ENCODE peak calls at places on chromosomes 16 and 17, in seven cellular contexts. One of them, this sample, is unnamed.

GRCh38 chr17:177155-177554 is 4.3 kb downstream of the DOC2B start:
- DNase-seq in HCT116: no peak
- DNase-seq in endothelial cell of umbilical vein: no peak
- DNase-seq in spleen: no peak
- DNase-seq in heart left ventricle: no peak
- DNase-seq in ovary: no peak
- DNase-seq in A549: no peak
- DNase-seq in this sample: no peak

GRCh38 chr16:83932955-83933673 is 19.9 kb upstream of the OSGIN1 start:
- DNase-seq in A549: no peak
- DNase-seq in endothelial cell of umbilical vein: no peak
- DNase-seq in spleen: no peak
- DNase-seq in ovary: no peak
- DNase-seq in HCT116: no peak
- DNase-seq in heart left ventricle: no peak
- DNase-seq in this sample: no peak

GRCh38 chr17:13851889-13852288 is 217.4 kb upstream of the COX10 start:
- DNase-seq in A549: no peak
- DNase-seq in heart left ventricle: no peak
- DNase-seq in spleen: no peak
- DNase-seq in HCT116: no peak
- DNase-seq in ovary: no peak
- DNase-seq in endothelial cell of umbilical vein: no peak
- DNase-seq in this sample: no peak

GRCh38 chr16:88632587-88632930 is 5.8 kb upstream of the IL17C start:
- DNase-seq in endothelial cell of umbilical vein: no peak
- DNase-seq in heart left ventricle: no peak
- DNase-seq in spleen: no peak
- DNase-seq in HCT116: no peak
- DNase-seq in A549: no peak
- DNase-seq in ovary: no peak
- DNase-seq in this sample: no peak

GRCh38 chr17:71338396-71338795 is 782.4 kb upstream of the SOX9 start:
- DNase-seq in heart left ventricle: no peak
- DNase-seq in ovary: no peak
- DNase-seq in endothelial cell of umbilical vein: no peak
- DNase-seq in spleen: no peak
- DNase-seq in A549: peak; percentile 20
- DNase-seq in HCT116: no peak
- DNase-seq in this sample: no peak

GRCh38 chr16:20901441-20902112 is 1.0 kb downstream of the LYRM1 start:
- DNase-seq in ovary: peak; percentile 67
- DNase-seq in spleen: peak; percentile 87
- DNase-seq in endothelial cell of umbilical vein: peak; percentile 72
- DNase-seq in HCT116: no peak
- DNase-seq in heart left ventricle: peak; percentile 52
- DNase-seq in A549: peak; percentile 57
- DNase-seq in this sample: peak; percentile 91

GRCh38 chr16:56932588-56933265 is 785 bp downstream of the HERPUD1 start:
- DNase-seq in ovary: peak; percentile 82
- DNase-seq in endothelial cell of umbilical vein: peak; percentile 89
- DNase-seq in A549: peak; percentile 81
- DNase-seq in HCT116: peak; percentile 38
- DNase-seq in heart left ventricle: peak; percentile 83
- DNase-seq in spleen: peak; percentile 94
- DNase-seq in this sample: peak; percentile 89

GRCh38 chr16:4646773-4647660 is 22.4 kb downstream of the MGRN1 start:
- DNase-seq in HCT116: no peak
- DNase-seq in endothelial cell of umbilical vein: no peak
- DNase-seq in ovary: no peak
- DNase-seq in heart left ventricle: no peak
- DNase-seq in A549: no peak
- DNase-seq in spleen: no peak
- DNase-seq in this sample: no peak

GRCh38 chr17:74870512-74870911 is 2.3 kb downstream of the FDXR start:
- DNase-seq in endothelial cell of umbilical vein: no peak
- DNase-seq in A549: no peak
- DNase-seq in spleen: no peak
- DNase-seq in heart left ventricle: no peak
- DNase-seq in HCT116: no peak
- DNase-seq in ovary: peak; percentile 97
- DNase-seq in this sample: no peak

GRCh38 chr17:9115446-9116265 is 94.3 kb downstream of the NTN1 start:
- DNase-seq in endothelial cell of umbilical vein: peak; percentile 4
- DNase-seq in spleen: no peak
- DNase-seq in heart left ventricle: peak; percentile 68
- DNase-seq in A549: peak; percentile 78
- DNase-seq in ovary: peak; percentile 53
- DNase-seq in HCT116: no peak
- DNase-seq in this sample: peak; percentile 61

GRCh38 chr16:14110728-14111251 is 39.7 kb downstream of the MRTFB start:
- DNase-seq in A549: no peak
- DNase-seq in HCT116: no peak
- DNase-seq in spleen: no peak
- DNase-seq in endothelial cell of umbilical vein: no peak
- DNase-seq in ovary: no peak
- DNase-seq in heart left ventricle: no peak
- DNase-seq in this sample: no peak

GRCh38 chr16:53305743-53306142 is 128.5 kb upstream of the RBL2 start:
- DNase-seq in A549: no peak
- DNase-seq in spleen: no peak
- DNase-seq in ovary: no peak
- DNase-seq in HCT116: no peak
- DNase-seq in heart left ventricle: no peak
- DNase-seq in endothelial cell of umbilical vein: no peak
- DNase-seq in this sample: no peak

GRCh38 chr17:78535285-78536197 is 41.7 kb downstream of the DNAH17 start:
- DNase-seq in HCT116: no peak
- DNase-seq in A549: peak; percentile 76
- DNase-seq in heart left ventricle: no peak
- DNase-seq in ovary: no peak
- DNase-seq in endothelial cell of umbilical vein: no peak
- DNase-seq in spleen: peak; percentile 25
- DNase-seq in this sample: no peak

GRCh38 chr16:1932050-1933028 is 10.7 kb downstream of the MSRB1 start:
- DNase-seq in HCT116: no peak
- DNase-seq in endothelial cell of umbilical vein: no peak
- DNase-seq in A549: peak; percentile 80
- DNase-seq in ovary: no peak
- DNase-seq in heart left ventricle: no peak
- DNase-seq in spleen: no peak
- DNase-seq in this sample: no peak

GRCh38 chr17:60393840-60394529 is 2.1 kb upstream of the USP32 start:
- DNase-seq in HCT116: no peak
- DNase-seq in ovary: no peak
- DNase-seq in heart left ventricle: no peak
- DNase-seq in A549: no peak
- DNase-seq in spleen: no peak
- DNase-seq in endothelial cell of umbilical vein: no peak
- DNase-seq in this sample: no peak

GRCh38 chr16:4465977-4466779 is 8.2 kb downstream of the NMRAL1 start:
- DNase-seq in A549: no peak
- DNase-seq in endothelial cell of umbilical vein: no peak
- DNase-seq in spleen: peak; percentile 90
- DNase-seq in heart left ventricle: peak; percentile 78
- DNase-seq in ovary: no peak
- DNase-seq in HCT116: no peak
- DNase-seq in this sample: no peak

GRCh38 chr17:50381260-50381815 is 8.3 kb downstream of the EME1 start:
- DNase-seq in ovary: no peak
- DNase-seq in A549: no peak
- DNase-seq in HCT116: no peak
- DNase-seq in spleen: peak; percentile 25
- DNase-seq in endothelial cell of umbilical vein: no peak
- DNase-seq in heart left ventricle: no peak
- DNase-seq in this sample: no peak

GRCh38 chr17:50379733-50380132 is 6.7 kb downstream of the EME1 start:
- DNase-seq in HCT116: no peak
- DNase-seq in A549: no peak
- DNase-seq in heart left ventricle: no peak
- DNase-seq in spleen: no peak
- DNase-seq in endothelial cell of umbilical vein: no peak
- DNase-seq in ovary: no peak
- DNase-seq in this sample: no peak

GRCh38 chr17:50382931-50383330 is 9.9 kb downstream of the EME1 start:
- DNase-seq in A549: no peak
- DNase-seq in spleen: peak; percentile 42
- DNase-seq in HCT116: no peak
- DNase-seq in ovary: no peak
- DNase-seq in heart left ventricle: no peak
- DNase-seq in endothelial cell of umbilical vein: no peak
- DNase-seq in this sample: no peak

GRCh38 chr17:50381920-50382319 is 8.9 kb downstream of the EME1 start:
- DNase-seq in spleen: no peak
- DNase-seq in ovary: no peak
- DNase-seq in HCT116: no peak
- DNase-seq in heart left ventricle: no peak
- DNase-seq in endothelial cell of umbilical vein: no peak
- DNase-seq in A549: no peak
- DNase-seq in this sample: no peak

DNA sequence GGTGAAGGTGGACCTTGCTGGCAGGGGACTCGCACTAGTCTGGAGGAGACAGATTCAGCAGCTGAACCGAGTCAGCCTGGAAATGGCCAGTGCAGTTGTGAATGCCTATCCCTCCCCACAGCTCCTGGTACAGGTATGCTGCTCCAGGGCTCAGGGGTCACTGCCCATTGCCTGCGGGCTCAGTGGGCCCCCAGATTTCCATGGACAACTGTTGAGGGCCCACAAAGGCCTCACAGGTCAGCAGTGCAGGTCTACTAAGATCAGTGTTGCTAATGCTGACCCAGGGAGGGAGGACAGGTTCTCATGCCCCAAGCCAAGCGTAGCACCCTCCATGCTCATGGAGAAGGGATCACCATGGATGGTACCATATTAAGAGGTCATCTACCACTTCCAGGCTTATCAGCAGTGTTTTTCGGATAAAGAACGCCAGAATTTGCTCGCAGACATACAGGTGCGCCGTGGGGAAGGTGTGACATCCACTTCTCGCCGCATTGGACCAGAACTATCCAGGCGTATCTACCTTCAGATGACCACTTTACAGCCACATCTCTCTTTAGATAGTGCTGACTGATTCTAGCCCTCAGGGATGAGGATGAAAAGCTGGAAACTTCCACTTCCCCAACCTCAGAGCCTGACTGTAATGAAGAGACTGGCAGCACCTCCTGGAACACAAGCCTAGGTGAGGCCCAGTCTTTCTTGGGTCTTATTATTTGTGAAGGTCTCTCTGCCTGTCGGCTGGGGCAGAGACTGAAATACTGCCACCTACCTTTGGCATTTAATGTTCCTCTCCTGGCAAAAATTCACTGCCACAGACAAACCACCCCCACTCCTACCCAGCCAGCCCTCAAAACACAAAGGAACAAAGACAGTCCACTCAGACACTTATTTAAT is 7.6 kb downstream of the EME1 start:
- DNase-seq in ovary: no peak
- DNase-seq in A549: no peak
- DNase-seq in endothelial cell of umbilical vein: no peak
- DNase-seq in spleen: peak; percentile 54
- DNase-seq in HCT116: no peak
- DNase-seq in heart left ventricle: no peak
- DNase-seq in this sample: no peak
- TF ChIP-seq CTCF in ovary: no peak
- TF ChIP-seq CTCF in A549: peak; percentile 21
- TF ChIP-seq CTCF in endothelial cell of umbilical vein: no peak
- TF ChIP-seq CTCF in spleen: no peak
- TF ChIP-seq CTCF in HCT116: peak; percentile 53
- TF ChIP-seq CTCF in heart left ventricle: no peak
- TF ChIP-seq CTCF in this sample: no peak

GRCh38 chr16:58265480-58266052 is 29.3 kb downstream of the PRSS54 start:
- DNase-seq in ovary: no peak
- DNase-seq in HCT116: no peak
- DNase-seq in spleen: no peak
- DNase-seq in A549: no peak
- DNase-seq in heart left ventricle: no peak
- DNase-seq in endothelial cell of umbilical vein: no peak
- DNase-seq in this sample: no peak
- TF ChIP-seq POLR2A in ovary: no peak
- TF ChIP-seq POLR2A in HCT116: no peak
- TF ChIP-seq POLR2A in spleen: no peak
- TF ChIP-seq POLR2A in A549: no peak
- TF ChIP-seq POLR2A in heart left ventricle: no peak
- TF ChIP-seq POLR2A in endothelial cell of umbilical vein: no peak
- TF ChIP-seq POLR2A in this sample: no peak

GRCh38 chr17:61397086-61397842 is 2.4 kb upstream of the TBX2 start:
- DNase-seq in endothelial cell of umbilical vein: no peak
- DNase-seq in HCT116: no peak
- DNase-seq in spleen: no peak
- DNase-seq in ovary: no peak
- DNase-seq in heart left ventricle: no peak
- DNase-seq in A549: no peak
- DNase-seq in this sample: no peak

GRCh38 chr17:61394630-61395408 is 4.8 kb upstream of the TBX2 start:
- DNase-seq in HCT116: no peak
- DNase-seq in spleen: no peak
- DNase-seq in endothelial cell of umbilical vein: no peak
- DNase-seq in ovary: no peak
- DNase-seq in heart left ventricle: no peak
- DNase-seq in A549: no peak
- DNase-seq in this sample: no peak

GRCh38 chr17:61395409-61395982 is 4.1 kb upstream of the TBX2 start:
- DNase-seq in endothelial cell of umbilical vein: no peak
- DNase-seq in ovary: no peak
- DNase-seq in spleen: no peak
- DNase-seq in A549: no peak
- DNase-seq in HCT116: no peak
- DNase-seq in heart left ventricle: no peak
- DNase-seq in this sample: no peak

GRCh38 chr17:61395983-61396585 is 3.6 kb upstream of the TBX2 start:
- DNase-seq in A549: no peak
- DNase-seq in heart left ventricle: no peak
- DNase-seq in endothelial cell of umbilical vein: no peak
- DNase-seq in ovary: no peak
- DNase-seq in HCT116: no peak
- DNase-seq in spleen: no peak
- DNase-seq in this sample: no peak

GRCh38 chr17:61396586-61397085 is 3.0 kb upstream of the TBX2 start:
- DNase-seq in heart left ventricle: no peak
- DNase-seq in ovary: no peak
- DNase-seq in A549: no peak
- DNase-seq in HCT116: no peak
- DNase-seq in spleen: no peak
- DNase-seq in endothelial cell of umbilical vein: no peak
- DNase-seq in this sample: no peak
- H3K4me3 ChIP-seq in heart left ventricle: peak overlapping the region; percentile 35
- H3K4me3 ChIP-seq in ovary: peak overlapping the region; percentile 28
- H3K4me3 ChIP-seq in A549: no peak overlapping the region
- H3K4me3 ChIP-seq in HCT116: no peak overlapping the region
- H3K4me3 ChIP-seq in spleen: peak overlapping the region; percentile 50
- H3K4me3 ChIP-seq in endothelial cell of umbilical vein: no peak overlapping the region
- H3K4me3 ChIP-seq in this sample: no peak overlapping the region

GRCh38 chr16:72995151-72995881 is 52.6 kb downstream of the ZFHX3 start:
- DNase-seq in heart left ventricle: no peak
- DNase-seq in HCT116: no peak
- DNase-seq in spleen: no peak
- DNase-seq in A549: peak; percentile 50
- DNase-seq in ovary: no peak
- DNase-seq in endothelial cell of umbilical vein: no peak
- DNase-seq in this sample: no peak
- TF ChIP-seq CTCF in heart left ventricle: peak; percentile 32
- TF ChIP-seq CTCF in HCT116: peak; percentile 68
- TF ChIP-seq CTCF in spleen: no peak
- TF ChIP-seq CTCF in A549: peak; percentile 3
- TF ChIP-seq CTCF in ovary: no peak
- TF ChIP-seq CTCF in endothelial cell of umbilical vein: peak; percentile 56
- TF ChIP-seq CTCF in this sample: no peak

GRCh38 chr16:58471209-58471975 is 28.6 kb upstream of the NDRG4 start:
- DNase-seq in A549: no peak
- DNase-seq in heart left ventricle: no peak
- DNase-seq in ovary: no peak
- DNase-seq in HCT116: no peak
- DNase-seq in spleen: peak; percentile 57
- DNase-seq in endothelial cell of umbilical vein: no peak
- DNase-seq in this sample: no peak
- TF ChIP-seq POLR2A in A549: no peak
- TF ChIP-seq POLR2A in heart left ventricle: no peak
- TF ChIP-seq POLR2A in ovary: no peak
- TF ChIP-seq POLR2A in HCT116: no peak
- TF ChIP-seq POLR2A in spleen: no peak
- TF ChIP-seq POLR2A in endothelial cell of umbilical vein: no peak
- TF ChIP-seq POLR2A in this sample: no peak

This sample was measured in lower leg skin.